ENCODE peak calls at places on chromosomes 6 and 20, in five cellular contexts. Y is body of pancreas, F is hepatocyte, C is brain microvascular endothelial cell, G is dorsolateral prefrontal cortex. E is an unnamed sample.

GRCh38 chr20:38255389-38255788 is 5.1 kb downstream of the KIAA1755 start:
- DNase-seq in C (no peak), F (no peak), Y (no peak), G (peak; percentile 20), E (no peak)

GRCh38 chr20:50788045-50788867 is 6.6 kb upstream of the BCAS4 start:
- DNase-seq in Y (peak; percentile 34), C (peak; percentile 45), G (peak; percentile 45), F (peak; percentile 73), E (no peak)

GRCh38 chr20:51318058-51318960 is 224.2 kb downstream of the NFATC2 start:
- DNase-seq in C (peak; percentile 41), G (peak; percentile 43), F (peak; percentile 57), Y (peak; percentile 53), E (peak; percentile 56)

GRCh38 chr6:13787146-13787545 is 27.2 kb downstream of the MCUR1 start:
- DNase-seq in C (no peak), G (no peak), Y (no peak), F (peak; percentile 50), E (no peak)

GRCh38 chr6:110255356-110255755 is 75.1 kb downstream of the CDC40 start:
- DNase-seq in C (peak; percentile 45), F (peak; percentile 63), G (no peak), Y (no peak), E (no peak)

GRCh38 chr20:24465730-24466129 is 3.7 kb upstream of the SYNDIG1 start:
- DNase-seq in Y (no peak), C (no peak), G (peak; percentile 85), F (no peak), E (peak; percentile 76)

GRCh38 chr6:80541186-80541585 is 434.7 kb downstream of the BCKDHB start:
- DNase-seq in Y (no peak), C (peak; percentile 61), F (no peak), G (no peak), E (no peak)

GRCh38 chr6:136886110-136886509 is 36.0 kb upstream of the SLC35D3 start:
- DNase-seq in G (no peak), Y (no peak), F (no peak), C (no peak), E (no peak)

GRCh38 chr20:16397053-16397452 is 176.2 kb downstream of the KIF16B start:
- DNase-seq in C (no peak), F (peak; percentile 34), G (peak; percentile 44), Y (peak; percentile 11), E (peak; percentile 33)

GRCh38 chr6:70375882-70376281 is 37.4 kb upstream of the FAM135A start:
- DNase-seq in F (no peak), G (no peak), C (no peak), Y (no peak), E (no peak)

GRCh38 chr20:62063601-62063980 is 2.1 kb downstream of the TAF4 start:
- DNase-seq in Y (no peak), F (peak; percentile 59), C (no peak), G (no peak), E (no peak)

GRCh38 chr20:48015136-48015925 is 230.1 kb upstream of the SULF2 start:
- DNase-seq in Y (no peak), G (no peak), C (no peak), F (no peak), E (no peak)

GRCh38 chr6:134115715-134116074 is 63.3 kb upstream of the SLC2A12 start:
- DNase-seq in G (peak; percentile 71), C (no peak), F (no peak), Y (no peak), E (peak; percentile 46)

GRCh38 chr6:161273356-161273751 is 507 bp downstream of the AGPAT4 start:
- DNase-seq in Y (peak; percentile 25), C (peak; percentile 62), G (no peak), F (peak; percentile 49), E (no peak)

GRCh38 chr6:169724554-169725269 is 412 bp upstream of the PHF10 start:
- DNase-seq in F (peak; percentile 88), Y (peak; percentile 44), C (no peak), G (peak; percentile 34), E (peak; percentile 71)

DNA sequence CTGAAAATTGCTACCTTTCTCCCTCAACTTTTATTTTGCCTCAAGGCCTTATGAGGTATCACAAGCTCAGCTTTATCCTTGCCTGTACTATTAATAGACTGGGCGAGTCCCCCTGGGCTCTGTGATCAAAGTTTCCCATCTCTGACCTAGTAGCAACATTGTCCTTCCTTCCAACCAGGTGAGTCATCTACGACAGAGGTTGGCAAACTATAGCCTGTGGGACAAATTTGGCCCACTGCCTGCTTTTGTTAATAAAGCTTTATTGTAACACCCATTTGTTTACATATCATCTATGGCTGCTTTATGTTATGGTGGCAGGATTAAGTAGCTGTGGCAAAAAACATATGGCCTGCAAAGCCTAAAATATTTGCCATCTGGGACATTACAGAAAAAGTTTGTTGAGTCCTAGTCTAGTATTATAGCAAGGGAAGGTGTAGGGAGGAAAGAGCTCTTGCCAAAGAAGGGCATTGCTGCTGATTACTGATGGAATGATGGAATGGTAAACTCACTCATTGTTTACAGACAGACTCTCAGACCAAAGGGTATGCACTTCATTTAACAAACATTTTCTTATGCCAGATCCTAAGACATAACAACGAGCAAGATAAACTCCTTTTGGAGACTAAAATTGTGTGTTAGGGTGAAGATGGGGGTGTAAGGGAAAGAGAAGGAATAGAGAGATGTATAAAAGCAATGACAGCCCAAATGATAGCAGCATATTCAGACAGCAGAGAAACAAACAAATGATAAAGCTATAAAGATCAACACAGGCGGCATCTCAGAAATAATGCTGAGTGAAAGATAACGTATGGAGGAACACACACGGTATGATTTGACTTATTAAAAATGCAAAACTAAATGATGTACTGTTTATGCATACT is 74.2 kb downstream of the SLC22A23 start:
- DNase-seq in G (no peak), F (peak; percentile 44), C (peak; percentile 14), Y (no peak), E (no peak)
- H3K27ac ChIP-seq in G (peak overlapping the region; percentile 98), F (peak overlapping the region; percentile 48), C (no peak overlapping the region), Y (peak overlapping the region; percentile 11), E (peak overlapping the region; percentile 89)

DNA sequence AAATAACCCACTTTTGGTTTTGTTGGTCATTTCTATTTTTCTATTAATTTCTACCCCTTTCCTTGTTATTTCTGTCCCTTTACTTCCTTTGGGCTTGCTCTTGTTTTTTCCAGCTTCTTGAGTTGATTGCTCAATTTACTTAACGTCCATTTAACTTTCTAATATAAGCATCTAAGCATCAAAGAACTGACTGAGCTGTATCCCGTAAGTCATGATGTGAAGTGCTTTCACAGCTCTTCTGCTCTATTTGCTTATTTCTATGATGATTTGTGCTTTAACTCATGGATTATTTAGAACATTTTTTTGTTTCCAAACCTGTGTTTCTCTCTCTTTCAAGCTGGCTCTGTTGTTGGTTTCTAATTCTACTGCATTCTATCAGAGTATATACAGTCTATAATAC is 56.7 kb upstream of the SMIM29 start:
- DNase-seq in G (no peak), F (no peak), C (no peak), Y (no peak), E (no peak)
- H3K27ac ChIP-seq in G (no peak overlapping the region), F (no peak overlapping the region), C (no peak overlapping the region), Y (no peak overlapping the region), E (no peak overlapping the region)

GRCh38 chr6:102815207-102815606 is 1421.7 kb downstream of the GRIK2 start:
- DNase-seq in G (no peak), F (no peak), C (no peak), Y (no peak), E (no peak)
- H3K27ac ChIP-seq in G (no peak overlapping the region), F (no peak overlapping the region), C (no peak overlapping the region), Y (no peak overlapping the region), E (no peak overlapping the region)

DNA sequence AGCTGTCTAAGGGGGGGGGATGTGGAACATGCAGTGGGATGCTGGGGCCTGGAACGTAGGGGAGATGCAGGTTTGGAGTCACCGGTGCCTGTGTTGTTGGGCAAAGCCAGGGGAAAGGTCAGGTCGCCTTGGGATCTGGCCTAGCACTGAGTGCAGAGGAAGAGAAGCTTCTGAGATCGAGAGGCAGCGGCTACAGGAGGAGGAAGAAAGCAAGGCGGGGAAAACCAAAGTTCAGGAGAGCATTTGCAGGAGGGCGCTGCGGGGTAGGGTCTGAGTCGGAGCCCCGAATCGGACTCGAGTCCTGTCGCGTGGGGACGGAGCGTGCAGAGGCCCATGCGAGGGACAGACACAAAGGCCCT is 1.0 kb upstream of the PLCG1 start:
- DNase-seq in G (peak; percentile 28), F (no peak), Y (no peak), C (no peak), E (no peak)
- H3K27ac ChIP-seq in G (peak overlapping the region; percentile 98), F (peak overlapping the region; percentile 100), Y (peak overlapping the region; percentile 92), C (peak overlapping the region; percentile 84), E (peak overlapping the region; percentile 89)